ENCODE peak calls at places on chromosomes 6 and 20, in ten cellular contexts. O, A, Q, D, N, Y, S, W, V and B are unnamed samples.

GRCh38 chr6:116385911-116386310 is 15.2 kb downstream of the DSE start:
- DNase-seq in V (no peak), O (no peak), W (no peak), D (no peak), Q (no peak), S (no peak), Y (no peak), A (no peak), N (no peak), B (no peak)

GRCh38 chr20:41309817-41310216 is 7.7 kb downstream of the ZHX3 start:
- DNase-seq in N (no peak), O (no peak), V (no peak), W (no peak), D (no peak), A (no peak), Q (no peak), S (no peak), Y (no peak), B (no peak)

GRCh38 chr6:33315753-33316602 is 1.6 kb downstream of the ZBTB22 start:
- DNase-seq in Y (no peak), V (no peak), O (no peak), W (no peak), N (no peak), S (no peak), A (no peak), D (no peak), Q (no peak), B (no peak)

GRCh38 chr6:14426281-14426680 is 308.7 kb downstream of the CD83 start:
- DNase-seq in N (no peak), Q (no peak), Y (no peak), W (no peak), O (no peak), V (no peak), D (no peak), A (no peak), S (no peak), B (no peak)

GRCh38 chr6:53065266-53066058 is at the start of gene FBXO9:
- DNase-seq in N (peak; percentile 84), O (peak; percentile 74), A (peak; percentile 38), S (no peak), V (peak; percentile 88), D (peak; percentile 47), Y (no peak), W (peak; percentile 55), Q (peak; percentile 69), B (peak; percentile 75)

GRCh38 chr6:125790403-125791150 is at the start of gene NCOA7:
- DNase-seq in V (peak; percentile 90), S (peak; percentile 63), A (peak; percentile 82), W (peak; percentile 59), Q (peak; percentile 45), O (peak; percentile 77), N (peak; percentile 87), Y (peak; percentile 81), D (peak; percentile 50), B (peak; percentile 81)

GRCh38 chr6:166490671-166491500 is 95.6 kb downstream of the RAMACL start:
- DNase-seq in W (no peak), Q (no peak), A (no peak), O (no peak), Y (no peak), S (peak; percentile 1), V (no peak), N (no peak), D (no peak), B (peak; percentile 83)

GRCh38 chr6:42200035-42200434 is 5.3 kb upstream of the GUCA1B start:
- DNase-seq in Q (no peak), A (no peak), Y (no peak), D (no peak), S (no peak), N (no peak), O (no peak), W (no peak), V (no peak), B (no peak)

GRCh38 chr6:24205020-24205492 is 79.0 kb downstream of the NRSN1 start:
- DNase-seq in Q (no peak), W (no peak), Y (peak; percentile 3), V (no peak), S (peak; percentile 66), A (no peak), D (peak; percentile 6), N (no peak), O (no peak), B (peak; percentile 68)

GRCh38 chr6:129767776-129768490 is 58.0 kb upstream of the ARHGAP18 start:
- DNase-seq in O (no peak), V (no peak), A (no peak), W (no peak), D (no peak), N (no peak), Q (no peak), S (no peak), Y (no peak), B (no peak)

GRCh38 chr20:39563406-39563805 is 601.3 kb downstream of the DHX35 start:
- DNase-seq in A (no peak), D (no peak), O (no peak), S (no peak), N (no peak), W (no peak), Q (no peak), Y (no peak), V (no peak), B (no peak)

GRCh38 chr6:31354788-31355539 is 2.0 kb downstream of the HLA-B start:
- DNase-seq in D (no peak), O (peak; percentile 30), Y (no peak), A (no peak), V (no peak), Q (no peak), N (no peak), S (no peak), W (no peak), B (no peak)

GRCh38 chr6:167826230-167827061 is at the start of gene AFDN:
- DNase-seq in N (peak; percentile 86), S (peak; percentile 61), W (peak; percentile 76), A (peak; percentile 74), D (peak; percentile 51), O (peak; percentile 61), Y (peak; percentile 55), V (peak; percentile 88), Q (peak; percentile 54), B (peak; percentile 69)

GRCh38 chr20:15842872-15843271 is 730.4 kb downstream of the KIF16B start:
- DNase-seq in Y (no peak), O (no peak), A (no peak), N (no peak), Q (no peak), W (no peak), V (no peak), S (peak; percentile 16), D (no peak), B (no peak)

GRCh38 chr6:138999949-139000725 is 12.1 kb upstream of the REPS1 start:
- DNase-seq in Y (no peak), W (no peak), Q (no peak), D (no peak), N (no peak), V (no peak), A (no peak), S (no peak), O (no peak), B (no peak)

GRCh38 chr6:43076093-43076927 is at the start of gene PTK7:
- DNase-seq in W (no peak), A (no peak), Q (peak; percentile 89), V (peak; percentile 56), D (no peak), O (no peak), Y (no peak), S (peak; percentile 39), N (peak; percentile 87), B (peak; percentile 61)

GRCh38 chr20:24697411-24697810 is 228.0 kb downstream of the SYNDIG1 start:
- DNase-seq in Q (no peak), D (no peak), V (no peak), N (no peak), W (no peak), S (no peak), O (no peak), A (no peak), Y (no peak), B (no peak)

GRCh38 chr6:150347845-150348244 is 21.0 kb upstream of the IYD start:
- DNase-seq in D (no peak), W (no peak), S (no peak), A (no peak), N (no peak), V (no peak), Q (no peak), Y (no peak), O (no peak), B (no peak)

GRCh38 chr20:19936801-19937583 is 80.2 kb upstream of the NAA20 start:
- DNase-seq in O (peak; percentile 12), V (peak; percentile 59), N (no peak), W (no peak), D (no peak), A (peak; percentile 36), S (no peak), Y (peak; percentile 21), Q (no peak), B (peak; percentile 83)

GRCh38 chr6:43308101-43308989 is at the start of gene CRIP3:
- DNase-seq in D (peak; percentile 15), V (peak; percentile 68), A (no peak), S (no peak), Q (no peak), Y (peak; percentile 46), O (peak; percentile 45), N (peak; percentile 36), W (no peak), B (peak; percentile 28)